ENCODE peak calls at places on chromosomes 1 and 21, in ten cellular contexts. E, J, Y, L, T, F, Q, R, M and W are unnamed samples.

GRCh38 chr1:50973875-50974617 is 4.0 kb downstream of the CDKN2C start:
- DNase-seq in Q (no peak), L (no peak), F (no peak), T (no peak), Y (no peak), R (no peak), J (no peak), E (no peak), M (no peak), W (no peak)

GRCh38 chr1:211511947-211512346 is 20.0 kb upstream of the RD3 start:
- DNase-seq in Y (peak; percentile 88), Q (no peak), F (no peak), E (no peak), M (no peak), L (no peak), J (no peak), T (no peak), R (no peak), W (no peak)

GRCh38 chr21:23223882-23224281 is 2225.7 kb downstream of the NCAM2 start:
- DNase-seq in L (peak; percentile 35), Y (no peak), T (no peak), E (no peak), Q (no peak), F (no peak), M (no peak), J (peak; percentile 60), R (no peak), W (no peak)

GRCh38 chr1:209202826-209203439 is 380.6 kb upstream of the CAMK1G start:
- DNase-seq in J (peak; percentile 75), R (no peak), L (peak; percentile 66), Y (peak; percentile 40), E (no peak), F (no peak), T (no peak), M (peak; percentile 43), Q (peak; percentile 17), W (no peak)

GRCh38 chr1:158830904-158831507 is at the start of gene MNDA:
- DNase-seq in F (no peak), J (no peak), M (no peak), Q (no peak), R (no peak), E (no peak), T (no peak), L (no peak), Y (no peak), W (no peak)

GRCh38 chr1:116439701-116440100 is 66.7 kb downstream of the ATP1A1 start:
- DNase-seq in M (no peak), Q (no peak), J (no peak), L (no peak), Y (no peak), R (no peak), T (no peak), E (no peak), F (no peak), W (no peak)

GRCh38 chr21:37780991-37781983 is 135.0 kb downstream of the KCNJ6 start:
- DNase-seq in F (no peak), T (no peak), M (no peak), J (no peak), E (no peak), L (no peak), R (no peak), Q (no peak), Y (peak; percentile 32), W (no peak)

GRCh38 chr1:6460349-6461236 is 5.4 kb downstream of the TNFRSF25 start:
- DNase-seq in Q (no peak), T (peak; percentile 67), M (no peak), E (no peak), J (no peak), R (peak; percentile 90), Y (no peak), L (no peak), F (no peak), W (no peak)

GRCh38 chr1:216044538-216044937 is 378.7 kb downstream of the USH2A start:
- DNase-seq in M (no peak), Q (no peak), L (no peak), Y (no peak), F (no peak), E (no peak), R (no peak), J (no peak), T (no peak), W (no peak)

GRCh38 chr21:14545906-14546480 is at the start of gene SAMSN1:
- DNase-seq in R (peak; percentile 84), F (peak; percentile 65), L (no peak), J (no peak), Y (no peak), T (no peak), M (no peak), Q (no peak), E (no peak), W (no peak)

GRCh38 chr1:54980528-54981241 is at the start of gene TMEM61:
- DNase-seq in Q (no peak), E (no peak), L (no peak), M (no peak), Y (peak; percentile 21), T (peak; percentile 71), J (no peak), R (no peak), F (no peak), W (no peak)

GRCh38 chr1:22470227-22470626 is 18.6 kb downstream of the ZBTB40 start:
- DNase-seq in J (no peak), M (no peak), E (no peak), R (no peak), Q (no peak), T (no peak), Y (no peak), F (no peak), L (no peak), W (no peak)

GRCh38 chr1:207003216-207003615 is 29.3 kb downstream of the C1orf116 start:
- DNase-seq in L (no peak), R (no peak), F (no peak), T (no peak), Y (no peak), Q (no peak), J (no peak), M (no peak), E (no peak), W (no peak)

GRCh38 chr1:205977348-205978014 is 25.7 kb downstream of the RAB7B start:
- DNase-seq in R (peak; percentile 73), Y (peak; percentile 54), F (peak; percentile 79), T (peak; percentile 77), L (peak; percentile 82), M (peak; percentile 70), E (no peak), Q (peak; percentile 74), J (peak; percentile 80), W (peak; percentile 67)

GRCh38 chr1:107950434-107950833 is 14.5 kb downstream of the VAV3 start:
- DNase-seq in Q (no peak), R (no peak), F (no peak), M (no peak), L (no peak), E (no peak), T (no peak), Y (no peak), J (no peak), W (no peak)

GRCh38 chr1:85366391-85366790 is 90.0 kb upstream of the BCL10 start:
- DNase-seq in Y (peak; percentile 25), L (no peak), E (no peak), T (no peak), Q (no peak), F (no peak), R (no peak), J (peak; percentile 93), M (no peak), W (no peak)

GRCh38 chr1:86706018-86706417 is 1.6 kb downstream of the SH3GLB1 start:
- DNase-seq in Q (no peak), M (no peak), F (no peak), T (no peak), L (no peak), R (no peak), J (no peak), Y (peak; percentile 5), E (no peak), W (no peak)

GRCh38 chr1:239812580-239812979 is 279.1 kb upstream of the FMN2 start:
- DNase-seq in J (no peak), Q (no peak), Y (no peak), R (no peak), E (no peak), L (no peak), T (no peak), F (no peak), M (no peak), W (no peak)
- H3K4me3 ChIP-seq in J (no peak overlapping the region), Q (no peak overlapping the region), Y (no peak overlapping the region), R (no peak overlapping the region), E (no peak overlapping the region), L (no peak overlapping the region), T (no peak overlapping the region), F (no peak overlapping the region), M (no peak overlapping the region), W (no peak overlapping the region)

GRCh38 chr1:247437551-247438535 is 20.1 kb downstream of the OR2B11 start:
- DNase-seq in J (no peak), T (peak; percentile 53), Y (no peak), F (no peak), E (no peak), M (no peak), R (no peak), Q (no peak), L (no peak), W (no peak)
- H3K4me1 ChIP-seq in J (no peaks in the 10 kb centered on the region), T (peaks cover 2% of the 10 kb centered on the region), Y (no peaks in the 10 kb centered on the region), F (peaks cover 42% of the 10 kb centered on the region), E (no peaks in the 10 kb centered on the region), M (no peaks in the 10 kb centered on the region), R (no peaks in the 10 kb centered on the region), Q (no peaks in the 10 kb centered on the region), L (no peaks in the 10 kb centered on the region), W (no peaks in the 10 kb centered on the region)

GRCh38 chr21:42534361-42534900 is 20.8 kb downstream of the SLC37A1 start:
- DNase-seq in T (no peak), E (peak; percentile 47), R (no peak), F (peak; percentile 65), Q (no peak), J (peak; percentile 88), Y (no peak), M (no peak), L (no peak), W (no peak)
- H3K4me3 ChIP-seq in T (no peak overlapping the region), E (no peak overlapping the region), R (no peak overlapping the region), F (no peak overlapping the region), Q (no peak overlapping the region), J (peak overlapping the region; percentile 14), Y (no peak overlapping the region), M (no peak overlapping the region), L (no peak overlapping the region), W (no peak overlapping the region)

DNA sequence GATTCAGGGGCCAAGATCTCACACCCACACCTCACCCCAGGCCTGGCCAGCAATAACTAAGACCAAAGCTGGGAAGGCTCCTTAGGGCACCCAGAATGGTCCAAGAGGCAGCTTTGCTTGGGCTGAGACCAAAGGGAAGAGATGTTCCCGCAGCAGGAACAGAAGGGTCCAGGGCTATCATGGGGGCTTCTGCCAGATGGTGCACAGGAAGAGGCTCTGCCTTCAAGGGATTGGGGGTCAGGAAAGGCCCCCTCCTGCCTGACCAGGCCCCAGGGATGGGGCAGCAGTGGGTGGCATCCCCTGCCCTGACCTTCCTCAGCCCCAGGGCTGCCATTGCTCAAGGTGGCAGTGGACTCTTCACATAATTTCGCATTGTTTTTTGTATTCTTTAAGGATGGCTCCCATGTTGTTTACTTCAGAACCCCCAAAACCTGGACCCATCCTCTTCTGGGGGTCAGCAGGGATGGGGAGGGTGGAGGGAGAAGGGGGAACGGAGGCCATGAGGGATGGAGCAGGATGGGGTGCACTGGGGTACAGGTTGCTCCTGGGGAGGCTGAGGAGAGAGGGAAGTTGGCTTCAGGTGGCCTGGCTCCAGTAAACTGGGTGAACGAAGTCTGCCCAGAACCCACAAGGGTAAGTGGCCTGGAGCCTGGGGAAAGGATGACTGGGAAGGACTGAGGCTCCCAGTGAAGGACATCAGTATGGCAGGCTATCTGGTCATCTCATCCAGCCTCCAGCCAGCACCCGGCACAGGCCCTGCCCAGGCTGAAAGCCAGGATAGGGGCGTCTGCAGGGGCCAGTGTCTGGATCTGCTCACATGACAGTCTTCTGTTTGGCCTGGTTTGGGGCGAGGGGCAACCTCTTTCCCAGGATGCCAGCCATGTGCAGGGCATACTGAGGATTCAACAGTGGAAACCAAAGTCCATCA is 2.6 kb upstream of the NADK start:
- DNase-seq in F (no peak), M (no peak), T (peak; percentile 52), J (no peak), Y (no peak), L (no peak), E (no peak), R (no peak), Q (no peak), W (no peak)
- H3K4me1 ChIP-seq in F (peaks cover 72% of the 10 kb centered on the region), M (peaks cover 39% of the 10 kb centered on the region), T (peaks cover 60% of the 10 kb centered on the region), J (peaks cover 30% of the 10 kb centered on the region), Y (peaks cover 40% of the 10 kb centered on the region), L (peaks cover 25% of the 10 kb centered on the region), E (peaks cover 50% of the 10 kb centered on the region), R (peaks cover 71% of the 10 kb centered on the region), Q (peaks cover 64% of the 10 kb centered on the region), W (peaks cover 44% of the 10 kb centered on the region)